ENCODE peak calls at places on chromosomes 6 and 20, in six cellular contexts. One of them, this sample, is unnamed.

GRCh38 chr20:43448748-43449535 is 8.8 kb upstream of the SRSF6 start:
- DNase-seq in HCT116: peak
- DNase-seq in fibroblast of mammary gland: peak
- DNase-seq in mucosa of descending colon: peak
- DNase-seq in transverse colon: peak
- DNase-seq in fibroblast of the aortic adventitia: peak
- DNase-seq in this sample: no peak

GRCh38 chr20:37384683-37385174 is 38.8 kb downstream of the SRC start:
- DNase-seq in HCT116: no peak
- DNase-seq in fibroblast of mammary gland: peak
- DNase-seq in mucosa of descending colon: peak
- DNase-seq in transverse colon: peak
- DNase-seq in fibroblast of the aortic adventitia: peak
- DNase-seq in this sample: no peak

GRCh38 chr6:2770171-2770570 is 5.0 kb downstream of the WRNIP1 start:
- DNase-seq in HCT116: no peak
- DNase-seq in fibroblast of mammary gland: no peak
- DNase-seq in mucosa of descending colon: no peak
- DNase-seq in transverse colon: no peak
- DNase-seq in fibroblast of the aortic adventitia: no peak
- DNase-seq in this sample: no peak

GRCh38 chr6:170137911-170138910 is 152.7 kb downstream of the DLL1 start:
- DNase-seq in HCT116: no peak
- DNase-seq in fibroblast of mammary gland: no peak
- DNase-seq in mucosa of descending colon: no peak
- DNase-seq in transverse colon: no peak
- DNase-seq in fibroblast of the aortic adventitia: no peak
- DNase-seq in this sample: no peak

GRCh38 chr6:134093007-134093573 is 40.7 kb upstream of the SLC2A12 start:
- DNase-seq in HCT116: no peak
- DNase-seq in fibroblast of mammary gland: no peak
- DNase-seq in mucosa of descending colon: no peak
- DNase-seq in transverse colon: no peak
- DNase-seq in fibroblast of the aortic adventitia: no peak
- DNase-seq in this sample: no peak

GRCh38 chr6:28400122-28400451 is 540 bp upstream of the ZSCAN12 start:
- DNase-seq in HCT116: no peak
- DNase-seq in fibroblast of mammary gland: no peak
- DNase-seq in mucosa of descending colon: no peak
- DNase-seq in transverse colon: no peak
- DNase-seq in fibroblast of the aortic adventitia: no peak
- DNase-seq in this sample: no peak

GRCh38 chr6:34315780-34316179 is 67.0 kb upstream of the SMIM29 start:
- DNase-seq in HCT116: no peak
- DNase-seq in fibroblast of mammary gland: no peak
- DNase-seq in mucosa of descending colon: no peak
- DNase-seq in transverse colon: no peak
- DNase-seq in fibroblast of the aortic adventitia: no peak
- DNase-seq in this sample: no peak

GRCh38 chr6:108250240-108250866 is 10.5 kb downstream of the SNX3 start:
- DNase-seq in HCT116: peak
- DNase-seq in fibroblast of mammary gland: peak
- DNase-seq in mucosa of descending colon: no peak
- DNase-seq in transverse colon: no peak
- DNase-seq in fibroblast of the aortic adventitia: peak
- DNase-seq in this sample: peak

GRCh38 chr6:139473239-139473701 is 98.8 kb upstream of the CITED2 start:
- DNase-seq in HCT116: no peak
- DNase-seq in fibroblast of mammary gland: peak
- DNase-seq in mucosa of descending colon: no peak
- DNase-seq in transverse colon: no peak
- DNase-seq in fibroblast of the aortic adventitia: peak
- DNase-seq in this sample: peak

GRCh38 chr6:37585523-37585905 is 85.8 kb upstream of the CCDC167 start:
- DNase-seq in HCT116: no peak
- DNase-seq in fibroblast of mammary gland: no peak
- DNase-seq in mucosa of descending colon: no peak
- DNase-seq in transverse colon: no peak
- DNase-seq in fibroblast of the aortic adventitia: no peak
- DNase-seq in this sample: no peak

GRCh38 chr6:57262491-57262890 is 40.4 kb upstream of the RAB23 start:
- DNase-seq in HCT116: no peak
- DNase-seq in fibroblast of mammary gland: peak
- DNase-seq in mucosa of descending colon: peak
- DNase-seq in transverse colon: peak
- DNase-seq in fibroblast of the aortic adventitia: peak
- DNase-seq in this sample: no peak

GRCh38 chr20:297925-298754 is 770 bp downstream of the ZCCHC3 start:
- DNase-seq in HCT116: no peak
- DNase-seq in fibroblast of mammary gland: peak
- DNase-seq in mucosa of descending colon: peak
- DNase-seq in transverse colon: peak
- DNase-seq in fibroblast of the aortic adventitia: peak
- DNase-seq in this sample: no peak

GRCh38 chr6:136208783-136209182 is 41.3 kb downstream of the MTFR2 start:
- DNase-seq in HCT116: no peak
- DNase-seq in fibroblast of mammary gland: no peak
- DNase-seq in mucosa of descending colon: no peak
- DNase-seq in transverse colon: no peak
- DNase-seq in fibroblast of the aortic adventitia: no peak
- DNase-seq in this sample: no peak

GRCh38 chr20:21141825-21142224 is 15.9 kb downstream of the KIZ start:
- DNase-seq in HCT116: no peak
- DNase-seq in fibroblast of mammary gland: no peak
- DNase-seq in mucosa of descending colon: no peak
- DNase-seq in transverse colon: no peak
- DNase-seq in fibroblast of the aortic adventitia: no peak
- DNase-seq in this sample: no peak

GRCh38 chr6:72650081-72650745 is 28.3 kb downstream of the KCNQ5 start:
- DNase-seq in HCT116: no peak
- DNase-seq in fibroblast of mammary gland: peak
- DNase-seq in mucosa of descending colon: no peak
- DNase-seq in transverse colon: no peak
- DNase-seq in fibroblast of the aortic adventitia: peak
- DNase-seq in this sample: no peak

GRCh38 chr6:41637179-41638001 is 878 bp upstream of the MDFI start:
- DNase-seq in HCT116: no peak
- DNase-seq in fibroblast of mammary gland: no peak
- DNase-seq in mucosa of descending colon: no peak
- DNase-seq in transverse colon: no peak
- DNase-seq in fibroblast of the aortic adventitia: no peak
- DNase-seq in this sample: no peak

GRCh38 chr6:90701146-90701781 is 114.4 kb upstream of the MAP3K7 start:
- DNase-seq in HCT116: no peak
- DNase-seq in fibroblast of mammary gland: no peak
- DNase-seq in mucosa of descending colon: no peak
- DNase-seq in transverse colon: no peak
- DNase-seq in fibroblast of the aortic adventitia: no peak
- DNase-seq in this sample: no peak

GRCh38 chr6:151240861-151241642 is 1.3 kb downstream of the AKAP12 start:
- DNase-seq in HCT116: no peak
- DNase-seq in fibroblast of mammary gland: peak
- DNase-seq in mucosa of descending colon: peak
- DNase-seq in transverse colon: peak
- DNase-seq in fibroblast of the aortic adventitia: peak
- DNase-seq in this sample: no peak

GRCh38 chr20:63060057-63060991 is 53.6 kb upstream of the BHLHE23 start:
- DNase-seq in HCT116: no peak
- DNase-seq in fibroblast of mammary gland: peak
- DNase-seq in mucosa of descending colon: no peak
- DNase-seq in transverse colon: no peak
- DNase-seq in fibroblast of the aortic adventitia: no peak
- DNase-seq in this sample: no peak

GRCh38 chr6:9131616-9132015 is 696.3 kb upstream of the SLC35B3 start:
- DNase-seq in HCT116: no peak
- DNase-seq in fibroblast of mammary gland: no peak
- DNase-seq in mucosa of descending colon: peak
- DNase-seq in transverse colon: peak
- DNase-seq in fibroblast of the aortic adventitia: no peak
- DNase-seq in this sample: peak

GRCh38 chr6:42745083-42745637 is 743 bp downstream of the TBCC start:
- DNase-seq in HCT116: no peak
- DNase-seq in fibroblast of mammary gland: no peak
- DNase-seq in mucosa of descending colon: peak
- DNase-seq in transverse colon: peak
- DNase-seq in fibroblast of the aortic adventitia: peak
- DNase-seq in this sample: no peak

GRCh38 chr6:49499121-49499520 is 602 bp upstream of the GLYATL3 start:
- DNase-seq in HCT116: no peak
- DNase-seq in fibroblast of mammary gland: no peak
- DNase-seq in mucosa of descending colon: no peak
- DNase-seq in transverse colon: no peak
- DNase-seq in fibroblast of the aortic adventitia: no peak
- DNase-seq in this sample: no peak

GRCh38 chr6:77624468-77624867 is 28.4 kb upstream of the MEI4 start:
- DNase-seq in HCT116: no peak
- DNase-seq in fibroblast of mammary gland: no peak
- DNase-seq in mucosa of descending colon: no peak
- DNase-seq in transverse colon: no peak
- DNase-seq in fibroblast of the aortic adventitia: no peak
- DNase-seq in this sample: no peak

GRCh38 chr20:11529046-11529445 is 388.6 kb upstream of the BTBD3 start:
- DNase-seq in HCT116: no peak
- DNase-seq in fibroblast of mammary gland: no peak
- DNase-seq in mucosa of descending colon: no peak
- DNase-seq in transverse colon: no peak
- DNase-seq in fibroblast of the aortic adventitia: no peak
- DNase-seq in this sample: no peak

GRCh38 chr6:117494283-117494682 is 11.8 kb downstream of the DCBLD1 start:
- DNase-seq in HCT116: no peak
- DNase-seq in fibroblast of mammary gland: peak
- DNase-seq in mucosa of descending colon: no peak
- DNase-seq in transverse colon: no peak
- DNase-seq in fibroblast of the aortic adventitia: no peak
- DNase-seq in this sample: no peak

DNA sequence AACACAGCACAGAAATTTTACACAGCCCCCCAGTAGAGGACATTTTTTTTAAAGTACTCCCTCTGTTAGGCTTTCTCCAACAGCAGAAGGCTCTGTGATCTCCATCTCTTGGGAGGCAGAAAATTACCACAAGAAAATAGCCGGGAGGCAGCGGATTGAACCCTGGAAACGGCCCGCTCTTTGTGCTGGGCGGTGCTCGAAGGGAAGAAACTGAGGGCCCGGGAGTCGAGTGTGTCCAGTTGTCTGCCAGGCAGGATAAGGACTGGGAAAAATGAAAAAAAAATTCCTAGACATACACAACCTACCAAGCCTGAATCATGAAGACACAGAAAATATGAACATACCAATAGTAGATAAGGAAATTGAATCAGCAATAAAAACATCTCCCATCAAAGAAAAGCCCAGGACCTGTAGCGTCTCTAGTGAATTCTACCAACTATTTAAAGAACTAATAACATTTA is 31.5 kb downstream of the POM121L2 start:
- DNase-seq in HCT116: peak
- DNase-seq in fibroblast of mammary gland: peak
- DNase-seq in mucosa of descending colon: no peak
- DNase-seq in transverse colon: no peak
- DNase-seq in fibroblast of the aortic adventitia: peak
- DNase-seq in this sample: no peak
- H3K4me3 ChIP-seq in HCT116: peak
- H3K4me3 ChIP-seq in fibroblast of mammary gland: peak
- H3K4me3 ChIP-seq in mucosa of descending colon: no peak
- H3K4me3 ChIP-seq in transverse colon: no peak
- H3K4me3 ChIP-seq in fibroblast of the aortic adventitia: peak
- H3K4me3 ChIP-seq in this sample: peak

DNA sequence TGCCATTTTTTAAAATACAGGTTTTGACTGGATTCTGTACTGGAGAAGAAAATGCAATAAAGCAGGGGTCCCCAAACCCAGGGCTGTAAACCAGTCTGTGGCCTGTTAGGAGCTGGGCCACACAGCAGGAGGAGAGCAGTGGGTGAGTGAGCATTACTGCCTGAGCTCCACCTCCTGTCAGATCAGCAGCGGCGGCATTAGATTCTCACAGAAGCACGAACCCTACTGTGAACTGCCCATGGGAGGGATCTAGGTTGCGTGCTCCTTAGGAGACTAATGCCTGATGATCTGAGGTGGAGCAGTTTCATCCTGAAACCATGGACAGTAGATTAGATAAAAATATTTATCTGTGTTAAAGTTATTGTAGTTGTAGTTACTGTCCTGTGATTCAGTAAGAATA is 21.1 kb upstream of the FBXO9 start:
- DNase-seq in HCT116: no peak
- DNase-seq in fibroblast of mammary gland: peak
- DNase-seq in mucosa of descending colon: no peak
- DNase-seq in transverse colon: no peak
- DNase-seq in fibroblast of the aortic adventitia: peak
- DNase-seq in this sample: no peak
- H3K4me3 ChIP-seq in HCT116: peak
- H3K4me3 ChIP-seq in fibroblast of mammary gland: no peak
- H3K4me3 ChIP-seq in mucosa of descending colon: no peak
- H3K4me3 ChIP-seq in transverse colon: no peak
- H3K4me3 ChIP-seq in fibroblast of the aortic adventitia: no peak
- H3K4me3 ChIP-seq in this sample: peak

DNA sequence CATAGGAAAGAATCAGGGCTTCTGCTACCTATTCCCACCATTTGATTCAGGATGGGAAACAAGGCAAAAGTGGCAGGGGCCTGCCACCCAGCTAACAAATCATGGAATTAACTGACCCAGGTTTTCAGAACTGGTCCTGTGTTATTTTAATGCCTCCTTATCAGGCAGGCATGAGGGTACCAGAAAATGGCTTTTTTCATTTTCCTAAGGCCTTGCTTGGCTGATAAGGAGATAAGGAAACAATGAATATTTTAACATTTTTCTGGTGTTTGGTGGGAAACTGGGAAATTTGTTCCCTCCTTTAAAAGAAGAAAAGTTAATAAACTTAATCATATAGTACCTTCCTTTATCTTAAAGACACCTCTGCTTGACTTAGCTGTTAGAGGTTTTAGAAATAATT is 6.7 kb downstream of the POU3F2 start:
- DNase-seq in HCT116: no peak
- DNase-seq in fibroblast of mammary gland: no peak
- DNase-seq in mucosa of descending colon: no peak
- DNase-seq in transverse colon: no peak
- DNase-seq in fibroblast of the aortic adventitia: no peak
- DNase-seq in this sample: no peak
- H3K4me3 ChIP-seq in HCT116: no peak
- H3K4me3 ChIP-seq in fibroblast of mammary gland: no peak
- H3K4me3 ChIP-seq in mucosa of descending colon: no peak
- H3K4me3 ChIP-seq in transverse colon: no peak
- H3K4me3 ChIP-seq in fibroblast of the aortic adventitia: no peak
- H3K4me3 ChIP-seq in this sample: peak

DNA sequence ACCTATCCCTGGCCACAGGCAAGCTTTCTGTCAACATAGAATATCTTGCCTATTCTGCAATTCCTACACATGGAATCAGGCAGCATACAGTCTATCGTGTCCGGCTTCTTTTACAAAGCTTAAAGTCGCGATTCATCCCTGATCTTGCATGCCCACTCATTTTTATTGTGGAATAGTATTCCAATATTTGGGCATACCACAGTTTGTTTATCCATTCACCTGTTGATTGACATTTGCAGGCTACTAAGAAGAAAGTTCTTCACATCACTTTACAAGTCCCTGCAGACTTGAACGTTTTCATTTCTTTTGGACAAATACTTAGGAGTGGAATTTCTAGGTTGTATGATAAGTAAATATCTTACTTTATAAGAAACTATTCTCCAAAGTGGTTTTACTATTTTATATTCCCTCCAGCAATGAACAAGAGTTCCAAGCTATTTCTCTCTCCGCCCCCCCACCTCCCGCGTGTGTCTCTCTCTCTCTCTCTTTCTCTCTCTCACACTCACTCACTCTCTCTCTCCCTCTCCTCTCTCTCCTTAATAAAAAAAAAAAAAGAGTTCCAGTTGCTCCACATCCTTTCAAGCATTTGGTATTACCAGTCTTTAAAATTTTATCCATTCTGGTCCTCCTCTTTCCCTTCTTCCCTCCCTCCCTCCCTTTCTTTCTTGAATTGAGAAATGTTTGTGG is 1.1 kb upstream of the PLCB1 start:
- DNase-seq in HCT116: no peak
- DNase-seq in fibroblast of mammary gland: no peak
- DNase-seq in mucosa of descending colon: no peak
- DNase-seq in transverse colon: no peak
- DNase-seq in fibroblast of the aortic adventitia: no peak
- DNase-seq in this sample: no peak
- H3K4me3 ChIP-seq in HCT116: peak
- H3K4me3 ChIP-seq in fibroblast of mammary gland: no peak
- H3K4me3 ChIP-seq in mucosa of descending colon: no peak
- H3K4me3 ChIP-seq in transverse colon: peak
- H3K4me3 ChIP-seq in fibroblast of the aortic adventitia: peak
- H3K4me3 ChIP-seq in this sample: peak